ENCODE peak calls at places on chromosomes 16 and 17, in ten cellular contexts. One of them, this sample, is unnamed.

GRCh38 chr16:28491080-28491969 is 549 bp downstream of the CLN3 start:
- DNase-seq in GM06990: no peak
- DNase-seq in HL-60: peak; percentile 47
- DNase-seq in AG10803: peak; percentile 9
- DNase-seq in prostate gland: peak; percentile 21
- DNase-seq in A549: peak; percentile 43
- DNase-seq in neural progenitor cell: peak; percentile 64
- DNase-seq in Panc1: no peak
- DNase-seq in uterus: peak; percentile 48
- DNase-seq in PC-9: peak; percentile 95
- DNase-seq in this sample: no peak

GRCh38 chr17:81419333-81419885 is 24.2 kb downstream of the BAHCC1 start:
- DNase-seq in GM06990: no peak
- DNase-seq in HL-60: no peak
- DNase-seq in AG10803: peak; percentile 96
- DNase-seq in prostate gland: peak; percentile 78
- DNase-seq in A549: peak; percentile 92
- DNase-seq in neural progenitor cell: peak; percentile 57
- DNase-seq in Panc1: no peak
- DNase-seq in uterus: peak; percentile 90
- DNase-seq in PC-9: peak; percentile 48
- DNase-seq in this sample: no peak

GRCh38 chr16:68090109-68090508 is 4.9 kb downstream of the NFATC3 start:
- DNase-seq in GM06990: no peak
- DNase-seq in HL-60: no peak
- DNase-seq in AG10803: no peak
- DNase-seq in prostate gland: no peak
- DNase-seq in A549: no peak
- DNase-seq in neural progenitor cell: no peak
- DNase-seq in Panc1: no peak
- DNase-seq in uterus: no peak
- DNase-seq in PC-9: no peak
- DNase-seq in this sample: no peak

GRCh38 chr17:64074704-64075484 is 54.5 kb upstream of the ICAM2 start:
- DNase-seq in GM06990: no peak
- DNase-seq in HL-60: peak; percentile 63
- DNase-seq in AG10803: peak; percentile 79
- DNase-seq in prostate gland: peak; percentile 52
- DNase-seq in A549: peak; percentile 66
- DNase-seq in neural progenitor cell: no peak
- DNase-seq in Panc1: no peak
- DNase-seq in uterus: no peak
- DNase-seq in PC-9: peak; percentile 81
- DNase-seq in this sample: peak; percentile 97

GRCh38 chr17:74807376-74807775 is 31.2 kb upstream of the NAT9 start:
- DNase-seq in GM06990: no peak
- DNase-seq in HL-60: no peak
- DNase-seq in AG10803: no peak
- DNase-seq in prostate gland: no peak
- DNase-seq in A549: no peak
- DNase-seq in neural progenitor cell: no peak
- DNase-seq in Panc1: no peak
- DNase-seq in uterus: no peak
- DNase-seq in PC-9: no peak
- DNase-seq in this sample: no peak

GRCh38 chr16:49441366-49441780 is 67.8 kb downstream of the C16orf78 start:
- DNase-seq in GM06990: peak; percentile 84
- DNase-seq in HL-60: no peak
- DNase-seq in AG10803: no peak
- DNase-seq in prostate gland: no peak
- DNase-seq in A549: no peak
- DNase-seq in neural progenitor cell: peak; percentile 49
- DNase-seq in Panc1: no peak
- DNase-seq in uterus: peak; percentile 23
- DNase-seq in PC-9: no peak
- DNase-seq in this sample: no peak

GRCh38 chr17:62780273-62780672 is 27.8 kb downstream of the MARCHF10 start:
- DNase-seq in GM06990: no peak
- DNase-seq in HL-60: no peak
- DNase-seq in AG10803: no peak
- DNase-seq in prostate gland: peak; percentile 38
- DNase-seq in A549: no peak
- DNase-seq in neural progenitor cell: no peak
- DNase-seq in Panc1: no peak
- DNase-seq in uterus: no peak
- DNase-seq in PC-9: no peak
- DNase-seq in this sample: no peak

GRCh38 chr16:67260426-67261063 is 11.8 kb downstream of the SLC9A5 start:
- DNase-seq in GM06990: no peak
- DNase-seq in HL-60: no peak
- DNase-seq in AG10803: peak; percentile 75
- DNase-seq in prostate gland: peak; percentile 49
- DNase-seq in A549: no peak
- DNase-seq in neural progenitor cell: peak; percentile 64
- DNase-seq in Panc1: no peak
- DNase-seq in uterus: no peak
- DNase-seq in PC-9: peak; percentile 53
- DNase-seq in this sample: no peak

GRCh38 chr17:68182940-68183551 is 64.8 kb upstream of the AMZ2 start:
- DNase-seq in GM06990: peak; percentile 58
- DNase-seq in HL-60: no peak
- DNase-seq in AG10803: no peak
- DNase-seq in prostate gland: no peak
- DNase-seq in A549: no peak
- DNase-seq in neural progenitor cell: no peak
- DNase-seq in Panc1: no peak
- DNase-seq in uterus: no peak
- DNase-seq in PC-9: no peak
- DNase-seq in this sample: no peak

GRCh38 chr16:65125871-65126270 is 4.0 kb upstream of the CDH11 start:
- DNase-seq in GM06990: no peak
- DNase-seq in HL-60: peak; percentile 6
- DNase-seq in AG10803: peak; percentile 38
- DNase-seq in prostate gland: no peak
- DNase-seq in A549: no peak
- DNase-seq in neural progenitor cell: no peak
- DNase-seq in Panc1: no peak
- DNase-seq in uterus: peak; percentile 57
- DNase-seq in PC-9: no peak
- DNase-seq in this sample: no peak
- H3K4me3 ChIP-seq in GM06990: no peak overlapping the region
- H3K4me3 ChIP-seq in HL-60: no peak overlapping the region
- H3K4me3 ChIP-seq in AG10803: peak overlapping the region; percentile 20
- H3K4me3 ChIP-seq in prostate gland: no peak overlapping the region
- H3K4me3 ChIP-seq in A549: no peak overlapping the region
- H3K4me3 ChIP-seq in neural progenitor cell: no peak overlapping the region
- H3K4me3 ChIP-seq in Panc1: no peak overlapping the region
- H3K4me3 ChIP-seq in uterus: no peak overlapping the region
- H3K4me3 ChIP-seq in PC-9: no peak overlapping the region
- H3K4me3 ChIP-seq in this sample: no peak overlapping the region

DNA sequence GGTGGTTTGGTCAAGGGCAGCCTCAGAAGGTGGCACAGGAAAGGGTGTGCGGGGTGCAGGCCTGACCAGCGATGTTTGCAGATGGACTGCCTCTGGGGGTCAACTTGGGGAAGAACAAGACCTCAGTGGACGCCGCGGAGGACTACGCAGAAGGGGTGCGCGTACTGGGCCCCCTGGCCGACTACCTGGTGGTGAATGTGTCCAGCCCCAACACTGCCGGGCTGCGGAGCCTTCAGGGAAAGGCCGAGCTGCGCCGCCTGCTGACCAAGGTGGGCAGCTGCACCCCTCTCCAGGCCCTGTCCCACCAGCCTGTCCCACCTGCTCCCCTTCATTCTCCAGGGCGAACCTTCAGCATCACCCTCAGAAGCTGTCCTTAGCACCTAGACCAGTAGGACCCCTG is 12.5 kb downstream of the DHODH start:
- DNase-seq in GM06990: no peak
- DNase-seq in HL-60: no peak
- DNase-seq in AG10803: no peak
- DNase-seq in prostate gland: no peak
- DNase-seq in A549: no peak
- DNase-seq in neural progenitor cell: peak; percentile 65
- DNase-seq in Panc1: no peak
- DNase-seq in uterus: no peak
- DNase-seq in PC-9: no peak
- DNase-seq in this sample: no peak
- TF ChIP-seq CTCF in GM06990: peak; percentile 10
- TF ChIP-seq CTCF in HL-60: no peak
- TF ChIP-seq CTCF in AG10803: peak; percentile 21
- TF ChIP-seq CTCF in prostate gland: no peak
- TF ChIP-seq CTCF in A549: no peak
- TF ChIP-seq CTCF in neural progenitor cell: peak; percentile 64
- TF ChIP-seq CTCF in Panc1: no peak
- TF ChIP-seq CTCF in uterus: no peak
- TF ChIP-seq CTCF in PC-9: no peak
- TF ChIP-seq CTCF in this sample: no peak

GRCh38 chr16:24734382-24734781 is 4.9 kb downstream of the TNRC6A start:
- DNase-seq in GM06990: peak; percentile 20
- DNase-seq in HL-60: no peak
- DNase-seq in AG10803: peak; percentile 82
- DNase-seq in prostate gland: no peak
- DNase-seq in A549: no peak
- DNase-seq in neural progenitor cell: no peak
- DNase-seq in Panc1: no peak
- DNase-seq in uterus: no peak
- DNase-seq in PC-9: no peak
- DNase-seq in this sample: no peak

GRCh38 chr16:24738895-24739294 is 9.4 kb downstream of the TNRC6A start:
- DNase-seq in GM06990: no peak
- DNase-seq in HL-60: no peak
- DNase-seq in AG10803: no peak
- DNase-seq in prostate gland: no peak
- DNase-seq in A549: no peak
- DNase-seq in neural progenitor cell: no peak
- DNase-seq in Panc1: no peak
- DNase-seq in uterus: no peak
- DNase-seq in PC-9: no peak
- DNase-seq in this sample: no peak

GRCh38 chr16:24736758-24737157 is 7.3 kb downstream of the TNRC6A start:
- DNase-seq in GM06990: no peak
- DNase-seq in HL-60: no peak
- DNase-seq in AG10803: no peak
- DNase-seq in prostate gland: no peak
- DNase-seq in A549: no peak
- DNase-seq in neural progenitor cell: no peak
- DNase-seq in Panc1: no peak
- DNase-seq in uterus: peak; percentile 22
- DNase-seq in PC-9: peak; percentile 74
- DNase-seq in this sample: no peak

GRCh38 chr16:24737916-24738594 is 8.6 kb downstream of the TNRC6A start:
- DNase-seq in GM06990: no peak
- DNase-seq in HL-60: no peak
- DNase-seq in AG10803: no peak
- DNase-seq in prostate gland: no peak
- DNase-seq in A549: no peak
- DNase-seq in neural progenitor cell: no peak
- DNase-seq in Panc1: no peak
- DNase-seq in uterus: no peak
- DNase-seq in PC-9: no peak
- DNase-seq in this sample: no peak

DNA sequence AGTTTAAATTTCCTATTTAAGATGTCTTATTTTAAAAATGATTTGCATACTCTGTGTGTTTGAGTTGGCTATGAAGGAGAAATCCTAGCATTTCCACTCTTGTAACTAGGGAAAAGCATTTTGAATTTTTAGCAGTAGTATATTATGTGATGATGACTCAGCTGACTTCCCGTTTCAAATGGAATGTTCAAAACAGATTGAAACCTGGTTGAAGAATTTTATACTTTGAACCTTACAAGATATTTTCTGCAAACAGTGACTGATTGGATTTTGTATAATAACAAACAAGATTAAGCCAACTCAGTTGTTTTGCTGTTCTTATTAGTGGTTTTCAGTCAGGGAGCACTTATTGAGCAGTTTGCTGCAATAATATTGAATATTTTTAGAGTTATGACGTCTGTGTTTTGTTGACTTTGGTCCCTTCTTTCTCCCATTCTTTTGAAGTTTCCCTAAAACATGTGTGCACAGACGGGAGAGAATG is 8.0 kb downstream of the TNRC6A start:
- DNase-seq in GM06990: no peak
- DNase-seq in HL-60: no peak
- DNase-seq in AG10803: peak; percentile 58
- DNase-seq in prostate gland: no peak
- DNase-seq in A549: no peak
- DNase-seq in neural progenitor cell: no peak
- DNase-seq in Panc1: no peak
- DNase-seq in uterus: no peak
- DNase-seq in PC-9: peak; percentile 60
- DNase-seq in this sample: peak; percentile 27
- H3K4me3 ChIP-seq in GM06990: no peak overlapping the region
- H3K4me3 ChIP-seq in HL-60: no peak overlapping the region
- H3K4me3 ChIP-seq in AG10803: no peak overlapping the region
- H3K4me3 ChIP-seq in prostate gland: no peak overlapping the region
- H3K4me3 ChIP-seq in A549: peak overlapping the region; percentile 6
- H3K4me3 ChIP-seq in neural progenitor cell: no peak overlapping the region
- H3K4me3 ChIP-seq in Panc1: no peak overlapping the region
- H3K4me3 ChIP-seq in uterus: no peak overlapping the region
- H3K4me3 ChIP-seq in PC-9: peak overlapping the region; percentile 7
- H3K4me3 ChIP-seq in this sample: no peak overlapping the region

GRCh38 chr17:79027925-79028491 is 4.0 kb downstream of the C1QTNF1 start:
- DNase-seq in GM06990: no peak
- DNase-seq in HL-60: no peak
- DNase-seq in AG10803: peak; percentile 49
- DNase-seq in prostate gland: no peak
- DNase-seq in A549: no peak
- DNase-seq in neural progenitor cell: no peak
- DNase-seq in Panc1: no peak
- DNase-seq in uterus: peak; percentile 27
- DNase-seq in PC-9: no peak
- DNase-seq in this sample: no peak

GRCh38 chr17:79026345-79027273 is 2.6 kb downstream of the C1QTNF1 start:
- DNase-seq in GM06990: no peak
- DNase-seq in HL-60: no peak
- DNase-seq in AG10803: peak; percentile 78
- DNase-seq in prostate gland: no peak
- DNase-seq in A549: peak; percentile 86
- DNase-seq in neural progenitor cell: no peak
- DNase-seq in Panc1: no peak
- DNase-seq in uterus: no peak
- DNase-seq in PC-9: peak; percentile 66
- DNase-seq in this sample: no peak

GRCh38 chr17:79029327-79030009 is 5.5 kb downstream of the C1QTNF1 start:
- DNase-seq in GM06990: no peak
- DNase-seq in HL-60: no peak
- DNase-seq in AG10803: no peak
- DNase-seq in prostate gland: no peak
- DNase-seq in A549: no peak
- DNase-seq in neural progenitor cell: no peak
- DNase-seq in Panc1: no peak
- DNase-seq in uterus: no peak
- DNase-seq in PC-9: no peak
- DNase-seq in this sample: no peak

GRCh38 chr17:79027274-79027924 is 3.4 kb downstream of the C1QTNF1 start:
- DNase-seq in GM06990: no peak
- DNase-seq in HL-60: no peak
- DNase-seq in AG10803: no peak
- DNase-seq in prostate gland: no peak
- DNase-seq in A549: no peak
- DNase-seq in neural progenitor cell: no peak
- DNase-seq in Panc1: no peak
- DNase-seq in uterus: peak; percentile 19
- DNase-seq in PC-9: no peak
- DNase-seq in this sample: no peak

GRCh38 chr17:79028496-79029326 is 4.7 kb downstream of the C1QTNF1 start:
- DNase-seq in GM06990: no peak
- DNase-seq in HL-60: no peak
- DNase-seq in AG10803: no peak
- DNase-seq in prostate gland: no peak
- DNase-seq in A549: no peak
- DNase-seq in neural progenitor cell: no peak
- DNase-seq in Panc1: no peak
- DNase-seq in uterus: peak; percentile 11
- DNase-seq in PC-9: no peak
- DNase-seq in this sample: no peak
- TF ChIP-seq CTCF in GM06990: peak; percentile 22
- TF ChIP-seq CTCF in HL-60: no peak
- TF ChIP-seq CTCF in AG10803: peak; percentile 40
- TF ChIP-seq CTCF in prostate gland: peak; percentile 15
- TF ChIP-seq CTCF in A549: peak; percentile 48
- TF ChIP-seq CTCF in neural progenitor cell: peak; percentile 29
- TF ChIP-seq CTCF in Panc1: no peak
- TF ChIP-seq CTCF in uterus: no peak
- TF ChIP-seq CTCF in PC-9: no peak
- TF ChIP-seq CTCF in this sample: peak; percentile 42

This sample was measured in epithelial cell of proximal tubule.